ENCODE peak calls at places on chromosomes 11 and 22, in ten cellular contexts. L is bronchial epithelial cell; E is GM13977; C is psoas muscle; B is adrenal gland; Z is omental fat pad; O is CD8-positive, alpha-beta T cell; M is cardiac muscle cell; D is fibroblast of pulmonary artery; Y is H9. S is an unnamed sample.

GRCh38 chr11:117818036-117818858 is 6.3 kb downstream of the FXYD2 start:
- DNase-seq in L (peak), E (peak), C (peak), B (peak), Z (no peak), O (peak), M (no peak), D (peak), Y (no peak), S (no peak)

GRCh38 chr11:13781153-13781552 is 112.7 kb downstream of the FAR1 start:
- DNase-seq in L (peak), E (no peak), C (no peak), B (no peak), Z (no peak), O (no peak), M (no peak), D (no peak), Y (no peak), S (no peak)

GRCh38 chr11:128174465-128175101 is 412.8 kb downstream of the ETS1 start:
- DNase-seq in L (no peak), E (no peak), C (no peak), B (no peak), Z (no peak), O (no peak), M (peak), D (peak), Y (peak), S (no peak)

GRCh38 chr11:110711776-110712642 is at the start of gene ARHGAP20:
- DNase-seq in L (no peak), E (peak), C (peak), B (peak), Z (peak), O (peak), M (peak), D (peak), Y (peak), S (peak)

GRCh38 chr11:118980191-118980881 is 8.8 kb downstream of the FOXR1 start:
- DNase-seq in L (no peak), E (peak), C (peak), B (peak), Z (no peak), O (no peak), M (peak), D (peak), Y (peak), S (no peak)

GRCh38 chr11:86952221-86952875 is 2.8 kb downstream of the FZD4 start:
- DNase-seq in L (no peak), E (no peak), C (no peak), B (no peak), Z (no peak), O (no peak), M (peak), D (peak), Y (no peak), S (no peak)

GRCh38 chr11:66957971-66958231 is 282 bp downstream of the PC start:
- DNase-seq in L (no peak), E (peak), C (no peak), B (no peak), Z (no peak), O (no peak), M (no peak), D (no peak), Y (no peak), S (no peak)

GRCh38 chr11:76512851-76513653 is 68.2 kb downstream of the EMSY start:
- DNase-seq in L (peak), E (no peak), C (no peak), B (no peak), Z (no peak), O (no peak), M (peak), D (peak), Y (no peak), S (no peak)

GRCh38 chr11:68891356-68891948 is 12.2 kb downstream of the MRPL21 start:
- DNase-seq in L (no peak), E (no peak), C (no peak), B (no peak), Z (no peak), O (no peak), M (no peak), D (no peak), Y (no peak), S (no peak)

GRCh38 chr11:131658952-131659351 is 288.5 kb downstream of the NTM start:
- DNase-seq in L (no peak), E (peak), C (no peak), B (no peak), Z (no peak), O (no peak), M (no peak), D (no peak), Y (no peak), S (no peak)

GRCh38 chr11:119476666-119477331 is 53.8 kb upstream of the THY1 start:
- DNase-seq in L (no peak), E (no peak), C (no peak), B (no peak), Z (no peak), O (no peak), M (no peak), D (no peak), Y (peak), S (no peak)

GRCh38 chr11:95556342-95557151 is 233.0 kb downstream of the FAM76B start:
- DNase-seq in L (no peak), E (peak), C (no peak), B (no peak), Z (no peak), O (no peak), M (peak), D (peak), Y (no peak), S (no peak)

GRCh38 chr11:122742350-122742749 is 86.8 kb downstream of the UBASH3B start:
- DNase-seq in L (no peak), E (no peak), C (no peak), B (no peak), Z (no peak), O (no peak), M (no peak), D (no peak), Y (no peak), S (no peak)

GRCh38 chr22:20589614-20590476 is 82.4 kb downstream of the MED15 start:
- DNase-seq in L (no peak), E (no peak), C (no peak), B (no peak), Z (no peak), O (no peak), M (no peak), D (no peak), Y (no peak), S (no peak)

GRCh38 chr11:116687458-116688201 is 85.2 kb downstream of the BUD13 start:
- DNase-seq in L (no peak), E (no peak), C (no peak), B (no peak), Z (no peak), O (no peak), M (no peak), D (no peak), Y (peak), S (no peak)

GRCh38 chr11:7436146-7436545 is 49.2 kb upstream of the OLFML1 start:
- DNase-seq in L (no peak), E (no peak), C (no peak), B (no peak), Z (no peak), O (no peak), M (no peak), D (no peak), Y (no peak), S (no peak)

GRCh38 chr11:100849914-100850235 is 162.8 kb downstream of the ARHGAP42 start:
- DNase-seq in L (no peak), E (no peak), C (no peak), B (no peak), Z (no peak), O (no peak), M (peak), D (peak), Y (no peak), S (no peak)

GRCh38 chr11:117020287-117020686 is 77.9 kb downstream of the SIK3 start:
- DNase-seq in L (no peak), E (no peak), C (no peak), B (no peak), Z (no peak), O (no peak), M (no peak), D (no peak), Y (no peak), S (no peak)

GRCh38 chr11:106457727-106458126 is 380.3 kb downstream of the AASDHPPT start:
- DNase-seq in L (peak), E (no peak), C (no peak), B (no peak), Z (no peak), O (no peak), M (peak), D (peak), Y (no peak), S (no peak)

GRCh38 chr22:35914665-35915476 is 113.8 kb downstream of the RBFOX2 start:
- DNase-seq in L (peak), E (no peak), C (peak), B (peak), Z (no peak), O (no peak), M (peak), D (peak), Y (peak), S (peak)

GRCh38 chr11:126764221-126764620 is 236.3 kb downstream of the KIRREL3 start:
- DNase-seq in L (no peak), E (no peak), C (no peak), B (no peak), Z (no peak), O (no peak), M (no peak), D (no peak), Y (no peak), S (no peak)

GRCh38 chr11:106581399-106581798 is 436.9 kb downstream of the GUCY1A2 start:
- DNase-seq in L (no peak), E (no peak), C (no peak), B (no peak), Z (no peak), O (no peak), M (no peak), D (no peak), Y (no peak), S (no peak)

DNA sequence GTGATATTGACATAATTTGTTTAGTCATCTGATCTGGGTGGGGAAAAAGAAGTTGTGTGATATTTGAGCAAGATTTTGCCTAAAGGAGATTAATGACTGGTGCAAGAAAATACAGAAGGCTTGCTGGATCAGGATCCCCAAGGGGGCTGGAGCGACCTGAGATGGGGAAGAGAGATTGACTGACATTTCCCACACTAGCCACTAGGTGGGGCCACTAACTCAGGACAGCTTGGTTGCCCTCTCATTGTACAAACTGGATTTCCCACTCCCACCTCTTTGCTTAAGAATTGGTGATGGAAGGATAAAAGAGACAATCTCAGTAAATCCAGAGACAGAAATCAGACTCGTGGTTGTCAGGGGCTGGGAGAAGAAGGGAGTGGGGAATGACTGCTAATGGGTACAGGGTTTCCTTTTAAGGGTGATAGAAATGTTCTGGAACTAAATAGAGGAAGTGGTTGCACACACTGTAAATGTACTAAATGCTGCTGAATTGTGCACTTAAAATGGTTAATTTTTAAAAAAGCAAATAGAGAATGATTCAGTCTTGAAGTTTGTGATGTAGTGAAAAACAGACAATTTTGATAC is 50.7 kb downstream of the CTTN start:
- DNase-seq in L (no peak), E (no peak), C (no peak), B (no peak), Z (no peak), O (no peak), M (no peak), D (no peak), Y (no peak), S (no peak)
- TF ChIP-seq CTCF in L (peak), E (peak), C (no peak), B (peak), Z (no peak), O (peak), M (peak), D (peak), Y (peak), S (peak)

DNA sequence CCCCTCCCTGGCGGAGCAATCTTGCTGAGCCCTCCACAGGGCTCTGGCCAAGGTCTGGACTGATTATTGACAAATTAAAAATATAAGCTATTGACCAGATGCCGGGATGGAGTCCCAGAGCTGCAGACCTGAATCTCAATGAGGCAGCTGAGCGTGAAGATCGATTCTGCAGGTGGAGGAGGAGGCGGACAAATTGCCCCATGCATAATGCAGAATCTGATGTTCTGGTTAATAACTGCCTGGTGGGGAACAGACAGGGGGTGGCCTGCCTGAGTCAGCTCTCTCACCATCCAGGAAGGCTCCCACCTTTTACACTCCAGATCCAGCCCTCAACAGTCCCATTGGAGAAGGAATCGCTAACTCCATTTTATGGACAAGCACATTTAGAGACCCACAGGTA is 422.8 kb downstream of the MIAT start:
- DNase-seq in L (no peak), E (no peak), C (no peak), B (no peak), Z (no peak), O (no peak), M (no peak), D (no peak), Y (no peak), S (no peak)
- TF ChIP-seq CTCF in L (no peak), E (no peak), C (no peak), B (no peak), Z (no peak), O (no peak), M (no peak), D (no peak), Y (no peak), S (no peak)

DNA sequence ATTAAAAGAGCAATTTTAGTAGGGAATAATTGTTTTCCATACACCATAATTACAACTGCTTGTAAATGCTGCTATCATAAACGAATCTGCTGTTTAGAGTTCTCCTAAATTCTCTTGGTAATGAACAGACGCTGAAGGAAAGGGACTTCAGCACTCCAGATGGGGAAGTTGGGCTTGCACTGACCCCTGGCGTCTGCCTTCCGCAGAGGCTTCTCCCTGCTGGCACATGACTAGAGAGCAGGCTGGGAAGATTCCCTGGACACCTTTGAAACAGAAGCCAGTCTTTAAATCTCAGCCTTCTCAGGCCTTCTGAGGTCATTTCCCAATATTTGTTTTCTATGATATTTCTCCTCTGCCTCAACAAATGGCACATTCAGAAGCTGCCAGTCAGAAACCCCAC is 84.1 kb downstream of the NXPE2 start:
- DNase-seq in L (peak), E (peak), C (peak), B (peak), Z (no peak), O (no peak), M (peak), D (peak), Y (peak), S (peak)
- TF ChIP-seq CTCF in L (peak), E (peak), C (peak), B (peak), Z (no peak), O (no peak), M (peak), D (peak), Y (peak), S (peak)

GRCh38 chr22:43537019-43537585 is 125.3 kb downstream of the MPPED1 start:
- DNase-seq in L (no peak), E (no peak), C (no peak), B (no peak), Z (no peak), O (no peak), M (no peak), D (no peak), Y (no peak), S (no peak)
- TF ChIP-seq CTCF in L (no peak), E (no peak), C (no peak), B (no peak), Z (no peak), O (no peak), M (no peak), D (no peak), Y (no peak), S (no peak)

GRCh38 chr11:46686886-46687810 is 13.3 kb downstream of the ARHGAP1 start:
- DNase-seq in L (peak), E (no peak), C (no peak), B (peak), Z (no peak), O (no peak), M (peak), D (peak), Y (no peak), S (no peak)

GRCh38 chr11:46692450-46692849 is 8.0 kb downstream of the ARHGAP1 start:
- DNase-seq in L (no peak), E (no peak), C (no peak), B (no peak), Z (no peak), O (no peak), M (no peak), D (no peak), Y (no peak), S (no peak)

GRCh38 chr11:46694095-46694494 is 6.3 kb downstream of the ARHGAP1 start:
- DNase-seq in L (no peak), E (no peak), C (no peak), B (no peak), Z (no peak), O (no peak), M (no peak), D (no peak), Y (no peak), S (no peak)

GRCh38 chr11:46693597-46694012 is 6.8 kb downstream of the ARHGAP1 start:
- DNase-seq in L (peak), E (no peak), C (no peak), B (peak), Z (no peak), O (no peak), M (peak), D (no peak), Y (no peak), S (no peak)

GRCh38 chr11:46690702-46691101 is 9.7 kb downstream of the ARHGAP1 start:
- DNase-seq in L (no peak), E (no peak), C (no peak), B (no peak), Z (no peak), O (no peak), M (no peak), D (no peak), Y (no peak), S (no peak)
- TF ChIP-seq CTCF in L (no peak), E (no peak), C (no peak), B (no peak), Z (no peak), O (no peak), M (no peak), D (no peak), Y (no peak), S (no peak)

GRCh38 chr11:15072551-15073143 is 746 bp upstream of the CALCB start:
- DNase-seq in L (no peak), E (no peak), C (no peak), B (no peak), Z (no peak), O (no peak), M (no peak), D (no peak), Y (no peak), S (no peak)

GRCh38 chr11:15074206-15075161 is 1.1 kb downstream of the CALCB start:
- DNase-seq in L (peak), E (peak), C (peak), B (peak), Z (peak), O (peak), M (peak), D (peak), Y (peak), S (peak)

GRCh38 chr11:15073361-15074205 is at the start of gene CALCB:
- DNase-seq in L (peak), E (peak), C (no peak), B (no peak), Z (no peak), O (no peak), M (peak), D (peak), Y (peak), S (peak)

GRCh38 chr11:15071556-15072255 is 1.7 kb upstream of the CALCB start:
- DNase-seq in L (no peak), E (no peak), C (no peak), B (no peak), Z (no peak), O (no peak), M (no peak), D (no peak), Y (no peak), S (no peak)

GRCh38 chr11:15075162-15075526 is 1.8 kb downstream of the CALCB start:
- DNase-seq in L (no peak), E (no peak), C (no peak), B (no peak), Z (no peak), O (no peak), M (no peak), D (no peak), Y (no peak), S (no peak)
- TF ChIP-seq CTCF in L (no peak), E (no peak), C (no peak), B (no peak), Z (no peak), O (peak), M (no peak), D (no peak), Y (no peak), S (no peak)

GRCh38 chr11:5881756-5882155 is 1.3 kb downstream of the OR52E4 start:
- DNase-seq in L (no peak), E (no peak), C (no peak), B (no peak), Z (no peak), O (no peak), M (no peak), D (no peak), Y (no peak), S (no peak)
- TF ChIP-seq CTCF in L (no peak), E (no peak), C (no peak), B (no peak), Z (no peak), O (no peak), M (no peak), D (no peak), Y (no peak), S (no peak)